ENCODE peak calls at places on chromosome 1, in six cellular contexts. One of them, this sample, is unnamed.

GRCh38 chr1:82392946-82393345 is 592.2 kb downstream of the ADGRL2 start:
- DNase-seq in heart left ventricle: no peak
- DNase-seq in thyroid gland: no peak
- DNase-seq in esophagus squamous epithelium: no peak
- DNase-seq in WTC11: no peak
- DNase-seq in endothelial cell: no peak
- DNase-seq in this sample: no peak

GRCh38 chr1:12573015-12573825 is 44.8 kb downstream of the DHRS3 start:
- DNase-seq in endothelial cell: no peak
- DNase-seq in thyroid gland: peak; percentile 52
- DNase-seq in WTC11: no peak
- DNase-seq in esophagus squamous epithelium: no peak
- DNase-seq in heart left ventricle: peak; percentile 52
- DNase-seq in this sample: no peak

GRCh38 chr1:98323396-98323795 is 338.1 kb upstream of the SNX7 start:
- DNase-seq in thyroid gland: no peak
- DNase-seq in esophagus squamous epithelium: no peak
- DNase-seq in heart left ventricle: no peak
- DNase-seq in endothelial cell: no peak
- DNase-seq in WTC11: no peak
- DNase-seq in this sample: no peak

GRCh38 chr1:79082233-79082632 is 75.7 kb upstream of the ADGRL4 start:
- DNase-seq in heart left ventricle: no peak
- DNase-seq in thyroid gland: no peak
- DNase-seq in endothelial cell: no peak
- DNase-seq in esophagus squamous epithelium: no peak
- DNase-seq in WTC11: no peak
- DNase-seq in this sample: no peak

GRCh38 chr1:154863702-154864174 is 6.3 kb downstream of the KCNN3 start:
- DNase-seq in heart left ventricle: no peak
- DNase-seq in esophagus squamous epithelium: no peak
- DNase-seq in endothelial cell: peak; percentile 72
- DNase-seq in thyroid gland: peak; percentile 22
- DNase-seq in WTC11: peak; percentile 73
- DNase-seq in this sample: peak; percentile 46

GRCh38 chr1:86704972-86705632 is 726 bp downstream of the SH3GLB1 start:
- DNase-seq in esophagus squamous epithelium: no peak
- DNase-seq in WTC11: peak; percentile 50
- DNase-seq in endothelial cell: peak; percentile 63
- DNase-seq in thyroid gland: peak; percentile 54
- DNase-seq in heart left ventricle: peak; percentile 68
- DNase-seq in this sample: peak; percentile 59

GRCh38 chr1:235831148-235831547 is 35.6 kb downstream of the LYST start:
- DNase-seq in WTC11: no peak
- DNase-seq in endothelial cell: no peak
- DNase-seq in esophagus squamous epithelium: no peak
- DNase-seq in heart left ventricle: peak; percentile 54
- DNase-seq in thyroid gland: peak; percentile 25
- DNase-seq in this sample: peak; percentile 38

GRCh38 chr1:149849947-149850360 is 49.4 kb upstream of the BOLA1 start:
- DNase-seq in heart left ventricle: no peak
- DNase-seq in thyroid gland: peak; percentile 1
- DNase-seq in esophagus squamous epithelium: no peak
- DNase-seq in WTC11: no peak
- DNase-seq in endothelial cell: peak; percentile 2
- DNase-seq in this sample: no peak

DNA sequence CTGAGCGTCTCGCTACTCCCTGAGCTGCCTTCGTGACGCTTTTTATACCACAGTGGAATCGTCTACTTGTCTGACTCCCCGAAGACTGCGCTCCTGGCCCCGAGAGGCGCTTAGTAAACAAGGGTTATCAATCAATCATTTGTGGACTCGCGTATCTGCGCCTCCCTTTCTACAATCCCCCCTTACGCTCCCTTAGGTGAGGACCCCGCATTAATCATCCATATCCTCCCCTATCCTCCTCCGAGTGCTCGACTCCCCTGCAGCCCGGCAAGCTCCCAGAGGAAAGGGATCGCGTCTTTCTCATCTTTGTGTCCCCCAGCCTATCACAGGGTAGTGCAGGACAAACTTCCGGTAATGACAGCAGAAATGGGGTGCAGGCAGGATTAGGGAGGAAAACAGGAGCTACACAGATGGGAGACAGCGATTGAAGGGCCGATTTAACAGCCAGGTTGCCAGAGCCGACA is 502 bp downstream of the TMEM59 start:
- DNase-seq in esophagus squamous epithelium: no peak
- DNase-seq in WTC11: peak; percentile 18
- DNase-seq in endothelial cell: peak; percentile 39
- DNase-seq in heart left ventricle: peak; percentile 28
- DNase-seq in thyroid gland: peak; percentile 51
- DNase-seq in this sample: peak; percentile 27
- TF ChIP-seq CTCF in esophagus squamous epithelium: no peak
- TF ChIP-seq CTCF in WTC11: no peak
- TF ChIP-seq CTCF in endothelial cell: no peak
- TF ChIP-seq CTCF in heart left ventricle: no peak
- TF ChIP-seq CTCF in thyroid gland: no peak
- TF ChIP-seq CTCF in this sample: no peak

GRCh38 chr1:89681045-89681729 is 48.3 kb downstream of the LRRC8C start:
- DNase-seq in WTC11: no peak
- DNase-seq in esophagus squamous epithelium: no peak
- DNase-seq in heart left ventricle: no peak
- DNase-seq in thyroid gland: no peak
- DNase-seq in endothelial cell: no peak
- DNase-seq in this sample: no peak
- TF ChIP-seq CTCF in WTC11: no peak
- TF ChIP-seq CTCF in esophagus squamous epithelium: no peak
- TF ChIP-seq CTCF in heart left ventricle: no peak
- TF ChIP-seq CTCF in thyroid gland: no peak
- TF ChIP-seq CTCF in endothelial cell: no peak
- TF ChIP-seq CTCF in this sample: no peak

GRCh38 chr1:22451702-22452400 is at the start of gene ZBTB40:
- DNase-seq in esophagus squamous epithelium: peak; percentile 84
- DNase-seq in heart left ventricle: peak; percentile 97
- DNase-seq in WTC11: peak; percentile 95
- DNase-seq in endothelial cell: peak; percentile 97
- DNase-seq in thyroid gland: peak; percentile 96
- DNase-seq in this sample: peak; percentile 98
- TF ChIP-seq CTCF in esophagus squamous epithelium: no peak
- TF ChIP-seq CTCF in heart left ventricle: no peak
- TF ChIP-seq CTCF in WTC11: no peak
- TF ChIP-seq CTCF in endothelial cell: no peak
- TF ChIP-seq CTCF in thyroid gland: no peak
- TF ChIP-seq CTCF in this sample: no peak

DNA sequence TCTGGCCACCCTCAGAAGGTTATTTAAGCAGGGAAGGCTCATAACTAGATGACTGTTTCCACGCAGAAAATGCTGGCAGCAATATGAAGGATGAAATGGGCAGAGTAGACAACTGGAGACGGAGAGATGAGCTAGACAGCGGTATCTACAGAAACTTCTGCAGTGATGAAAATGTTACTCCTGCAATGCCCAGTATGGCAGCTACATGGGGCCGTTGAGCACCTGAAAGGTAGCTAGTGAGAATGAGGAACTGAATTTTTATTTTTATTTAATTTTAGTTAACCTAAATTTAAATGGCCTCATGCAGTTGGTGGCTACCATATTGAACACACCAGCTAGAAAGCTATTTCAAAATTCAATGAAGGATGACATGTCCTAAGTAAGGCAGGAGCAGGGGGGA is 27.3 kb downstream of the SIPA1L2 start:
- DNase-seq in endothelial cell: no peak
- DNase-seq in WTC11: no peak
- DNase-seq in thyroid gland: no peak
- DNase-seq in esophagus squamous epithelium: no peak
- DNase-seq in heart left ventricle: no peak
- DNase-seq in this sample: no peak
- TF ChIP-seq CTCF in endothelial cell: peak; percentile 55
- TF ChIP-seq CTCF in WTC11: peak; percentile 46
- TF ChIP-seq CTCF in thyroid gland: no peak
- TF ChIP-seq CTCF in esophagus squamous epithelium: peak; percentile 11
- TF ChIP-seq CTCF in heart left ventricle: no peak
- TF ChIP-seq CTCF in this sample: no peak

DNA sequence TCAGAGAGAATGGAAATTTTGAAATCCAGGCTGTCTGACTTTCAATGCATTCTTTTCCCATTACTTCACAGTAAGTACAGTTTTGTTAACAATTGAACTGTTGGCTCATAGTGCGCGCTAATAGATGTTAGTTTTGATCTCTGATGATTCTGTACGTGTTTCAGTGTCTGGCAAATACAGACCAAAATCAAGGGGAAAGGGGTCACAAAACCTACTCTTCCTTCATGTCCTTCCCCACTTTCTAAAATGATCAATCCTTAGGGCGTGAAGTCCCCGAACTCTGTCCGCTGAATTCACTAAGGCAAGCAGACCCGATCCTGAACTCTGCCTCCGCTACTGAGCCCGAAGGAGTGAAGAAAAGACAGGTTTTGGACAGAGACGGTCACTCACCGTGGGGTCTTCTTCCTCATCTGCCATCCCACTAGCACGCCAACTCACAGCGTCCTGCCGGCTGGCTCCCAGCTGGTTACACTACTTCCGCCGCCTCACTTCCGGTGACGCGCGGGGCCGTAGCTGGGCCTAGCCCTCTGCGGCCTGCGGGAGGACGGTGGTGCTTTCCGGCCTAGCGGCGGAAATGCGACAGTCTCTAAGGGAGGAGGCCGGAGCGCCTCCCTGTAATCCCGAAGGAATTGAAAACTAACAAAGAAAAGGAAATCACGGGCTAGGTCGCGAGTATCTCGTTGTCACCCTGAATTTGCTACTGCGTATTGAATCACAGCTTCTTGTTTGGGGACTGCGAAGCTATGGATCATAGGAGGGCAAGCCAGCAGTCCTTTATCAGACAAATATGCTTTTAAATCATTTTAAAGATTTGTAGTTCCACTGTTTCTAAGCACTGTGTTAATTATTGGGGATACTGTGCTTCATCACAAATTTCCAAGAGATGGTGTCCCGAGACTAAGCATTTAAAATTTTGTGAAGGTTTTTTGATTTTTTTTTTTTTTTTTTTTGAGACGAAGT is at the start of gene TAF13:
- DNase-seq in WTC11: peak; percentile 92
- DNase-seq in thyroid gland: peak; percentile 93
- DNase-seq in heart left ventricle: peak; percentile 97
- DNase-seq in esophagus squamous epithelium: peak; percentile 75
- DNase-seq in endothelial cell: peak; percentile 97
- DNase-seq in this sample: peak; percentile 93
- TF ChIP-seq CTCF in WTC11: no peak
- TF ChIP-seq CTCF in thyroid gland: peak; percentile 47
- TF ChIP-seq CTCF in heart left ventricle: peak; percentile 14
- TF ChIP-seq CTCF in esophagus squamous epithelium: peak; percentile 61
- TF ChIP-seq CTCF in endothelial cell: no peak
- TF ChIP-seq CTCF in this sample: peak; percentile 9

GRCh38 chr1:192810253-192810880 is 1.5 kb downstream of the RGS2 start:
- DNase-seq in heart left ventricle: no peak
- DNase-seq in WTC11: no peak
- DNase-seq in endothelial cell: no peak
- DNase-seq in thyroid gland: no peak
- DNase-seq in esophagus squamous epithelium: no peak
- DNase-seq in this sample: peak; percentile 59

GRCh38 chr1:192807968-192808587 is 761 bp upstream of the RGS2 start:
- DNase-seq in heart left ventricle: no peak
- DNase-seq in esophagus squamous epithelium: peak; percentile 21
- DNase-seq in thyroid gland: no peak
- DNase-seq in endothelial cell: no peak
- DNase-seq in WTC11: no peak
- DNase-seq in this sample: no peak

GRCh38 chr1:192807221-192807967 is 1.4 kb upstream of the RGS2 start:
- DNase-seq in heart left ventricle: no peak
- DNase-seq in WTC11: no peak
- DNase-seq in thyroid gland: no peak
- DNase-seq in esophagus squamous epithelium: no peak
- DNase-seq in endothelial cell: no peak
- DNase-seq in this sample: peak; percentile 25

GRCh38 chr1:192809286-192810252 is 730 bp downstream of the RGS2 start:
- DNase-seq in WTC11: peak; percentile 17
- DNase-seq in endothelial cell: peak; percentile 18
- DNase-seq in thyroid gland: peak; percentile 33
- DNase-seq in esophagus squamous epithelium: no peak
- DNase-seq in heart left ventricle: peak; percentile 28
- DNase-seq in this sample: peak; percentile 56

DNA sequence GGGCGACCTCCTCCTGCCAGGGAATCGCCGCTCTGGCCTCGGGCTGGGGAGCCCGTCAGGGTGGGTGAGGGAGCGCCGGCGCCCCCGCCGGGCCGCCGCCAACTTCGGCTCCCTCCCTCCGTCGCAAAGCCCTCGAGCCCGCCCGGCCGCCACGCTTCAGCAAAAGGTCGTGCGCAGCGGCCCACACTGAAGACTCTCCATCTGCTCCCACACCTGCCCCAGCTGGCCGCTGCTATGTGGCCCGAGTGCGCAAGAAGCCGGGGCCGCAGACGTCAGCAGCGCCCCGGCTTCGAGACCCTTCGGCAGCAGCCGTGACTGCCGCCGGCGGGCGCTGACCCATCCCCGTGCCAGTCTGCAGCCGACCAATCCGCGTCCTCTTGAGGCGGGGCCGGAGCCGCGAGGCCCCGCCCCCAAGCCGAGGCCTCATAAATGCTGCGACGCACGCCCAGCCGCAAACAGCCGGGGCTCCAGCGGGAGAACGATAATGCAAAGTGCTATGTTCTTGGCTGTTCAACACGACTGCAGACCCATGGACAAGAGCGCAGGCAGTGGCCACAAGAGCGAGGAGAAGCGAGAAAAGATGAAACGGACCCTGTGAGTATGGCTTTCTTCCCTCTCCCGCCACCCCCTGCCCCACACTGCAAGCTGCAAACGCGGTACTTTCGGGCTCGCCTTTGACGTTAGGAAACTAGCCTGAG is at the start of gene RGS2:
- DNase-seq in thyroid gland: peak; percentile 91
- DNase-seq in endothelial cell: peak; percentile 86
- DNase-seq in heart left ventricle: peak; percentile 92
- DNase-seq in WTC11: peak; percentile 91
- DNase-seq in esophagus squamous epithelium: peak; percentile 69
- DNase-seq in this sample: peak; percentile 94
- TF ChIP-seq CTCF in thyroid gland: peak; percentile 4
- TF ChIP-seq CTCF in endothelial cell: no peak
- TF ChIP-seq CTCF in heart left ventricle: no peak
- TF ChIP-seq CTCF in WTC11: no peak
- TF ChIP-seq CTCF in esophagus squamous epithelium: no peak
- TF ChIP-seq CTCF in this sample: no peak

DNA sequence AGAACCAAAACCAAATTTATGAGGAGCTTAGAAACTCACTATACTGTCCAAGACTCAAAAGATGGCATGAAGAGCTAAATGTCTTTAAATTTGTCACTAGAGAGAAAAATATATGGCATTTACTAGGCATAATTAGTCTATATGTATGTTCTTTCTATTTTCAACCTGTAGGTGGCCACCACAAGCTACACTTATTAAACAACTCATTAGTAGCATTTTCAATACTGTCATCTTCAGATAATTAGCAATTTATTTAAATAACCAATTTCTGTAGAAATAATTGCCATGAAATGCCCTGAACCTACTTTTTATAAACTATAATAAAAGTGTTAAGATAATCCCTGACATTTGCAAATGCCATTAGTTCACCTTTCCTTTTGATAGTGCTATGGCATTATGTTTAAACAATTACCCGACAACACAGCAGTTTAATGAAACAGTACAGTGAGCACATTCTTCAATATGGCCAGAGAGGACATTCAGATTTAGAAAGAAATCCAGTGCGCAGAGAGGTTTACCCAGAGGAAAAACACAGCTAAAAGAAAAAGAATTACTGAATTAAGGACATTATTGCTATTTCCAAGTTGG is 522.5 kb downstream of the PTBP2 start:
- DNase-seq in esophagus squamous epithelium: no peak
- DNase-seq in endothelial cell: no peak
- DNase-seq in heart left ventricle: no peak
- DNase-seq in WTC11: no peak
- DNase-seq in thyroid gland: no peak
- DNase-seq in this sample: no peak
- TF ChIP-seq CTCF in esophagus squamous epithelium: peak; percentile 44
- TF ChIP-seq CTCF in endothelial cell: peak; percentile 79
- TF ChIP-seq CTCF in heart left ventricle: peak; percentile 38
- TF ChIP-seq CTCF in WTC11: peak; percentile 47
- TF ChIP-seq CTCF in thyroid gland: peak; percentile 38
- TF ChIP-seq CTCF in this sample: no peak